ENCODE peak calls at places on chromosomes 5 and 9, in five cellular contexts. A, E, T, J and F are unnamed samples.

GRCh38 chr9:31608413-31608812 is 776.0 kb upstream of the ACO1 start:
- DNase-seq in A (no peak), J (no peak), T (no peak), E (no peak), F (no peak)

GRCh38 chr5:176541338-176542134 is 4.3 kb upstream of the RNF44 start:
- DNase-seq in J (no peak), E (peak; percentile 73), A (no peak), T (no peak), F (no peak)

GRCh38 chr9:28073278-28073677 is 500.0 kb upstream of the C9orf72 start:
- DNase-seq in J (no peak), T (no peak), E (peak; percentile 76), A (no peak), F (peak; percentile 27)

GRCh38 chr9:27865031-27865438 is 291.8 kb upstream of the C9orf72 start:
- DNase-seq in E (no peak), T (no peak), A (no peak), J (no peak), F (peak; percentile 94)

GRCh38 chr5:91302335-91302734 is 80.8 kb downstream of the ARRDC3 start:
- DNase-seq in E (no peak), A (no peak), T (no peak), J (no peak), F (no peak)

GRCh38 chr9:137484551-137485315 is 25.6 kb upstream of the NSMF start:
- DNase-seq in J (no peak), E (no peak), A (no peak), T (no peak), F (no peak)

GRCh38 chr5:177431317-177432142 is 5.1 kb downstream of the GRK6 start:
- DNase-seq in J (no peak), A (peak; percentile 66), T (no peak), E (no peak), F (no peak)

GRCh38 chr9:35611230-35611797 is 6.3 kb downstream of the TESK1 start:
- DNase-seq in A (peak; percentile 72), J (no peak), T (no peak), E (peak; percentile 56), F (no peak)

GRCh38 chr9:113520109-113520642 is 56.6 kb downstream of the RGS3 start:
- DNase-seq in T (no peak), A (no peak), E (no peak), J (no peak), F (peak; percentile 71)

GRCh38 chr5:72470817-72471216 is 36.4 kb downstream of the ZNF366 start:
- DNase-seq in A (no peak), T (peak; percentile 71), J (no peak), E (no peak), F (peak; percentile 49)

GRCh38 chr5:173010021-173010420 is 26.4 kb downstream of the ATP6V0E1 start:
- DNase-seq in E (no peak), J (peak; percentile 23), T (no peak), A (no peak), F (no peak)

GRCh38 chr5:173016069-173016455 is 32.5 kb downstream of the ATP6V0E1 start:
- DNase-seq in A (no peak), T (no peak), E (no peak), J (no peak), F (no peak)

GRCh38 chr5:173012882-173013281 is 29.3 kb downstream of the ATP6V0E1 start:
- DNase-seq in E (no peak), J (no peak), A (no peak), T (no peak), F (peak; percentile 49)

GRCh38 chr5:173011602-173012001 is 28.0 kb downstream of the ATP6V0E1 start:
- DNase-seq in J (no peak), T (no peak), A (no peak), E (no peak), F (no peak)

GRCh38 chr5:173010547-173011464 is 27.2 kb downstream of the ATP6V0E1 start:
- DNase-seq in E (peak; percentile 78), A (peak; percentile 76), J (no peak), T (no peak), F (no peak)
- TF ChIP-seq CTCF in E (peak; percentile 33), A (no peak), J (peak; percentile 29), T (no peak), F (peak; percentile 74)

GRCh38 chr9:127918201-127919107 is 1.6 kb upstream of the ST6GALNAC4 start:
- DNase-seq in J (no peak), E (peak; percentile 56), T (no peak), A (no peak), F (no peak)
- TF ChIP-seq CTCF in J (no peak), E (no peak), T (no peak), A (no peak), F (peak; percentile 25)

DNA sequence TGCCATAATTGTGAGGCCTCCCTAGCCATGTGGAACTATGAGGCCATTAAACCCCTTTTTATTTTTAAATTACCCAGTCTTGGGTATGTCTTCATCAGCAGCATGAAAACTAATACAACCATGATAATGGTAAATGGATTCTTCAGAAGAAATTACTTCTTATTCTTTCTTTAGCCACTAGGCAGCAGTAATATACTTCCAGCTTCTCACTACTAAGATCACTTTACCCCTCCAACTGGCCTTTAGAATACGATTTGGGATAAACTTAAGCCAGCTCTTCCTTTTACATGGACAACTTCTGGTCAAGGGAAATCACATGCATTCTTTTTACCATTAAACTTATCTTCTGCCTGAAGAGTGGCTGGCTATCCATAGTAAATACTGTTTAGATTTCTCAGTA is 355.4 kb downstream of the MAN2A1 start:
- DNase-seq in J (peak; percentile 11), E (no peak), A (no peak), T (no peak), F (no peak)
- TF ChIP-seq CTCF in J (peak; percentile 38), E (peak; percentile 8), A (no peak), T (no peak), F (peak; percentile 55)

GRCh38 chr5:446864-447263 is 3.9 kb downstream of the EXOC3 start:
- DNase-seq in J (no peak), E (peak; percentile 50), A (peak; percentile 46), T (no peak), F (peak; percentile 9)
- TF ChIP-seq CTCF in J (peak; percentile 60), E (peak; percentile 60), A (peak; percentile 18), T (peak; percentile 56), F (peak; percentile 63)

GRCh38 chr5:132506094-132506692 is 15.6 kb upstream of the IRF1 start:
- DNase-seq in E (peak; percentile 51), J (peak; percentile 93), T (no peak), A (no peak), F (no peak)
- TF ChIP-seq CTCF in E (peak; percentile 77), J (peak; percentile 77), T (peak; percentile 62), A (peak; percentile 49), F (peak; percentile 70)

DNA sequence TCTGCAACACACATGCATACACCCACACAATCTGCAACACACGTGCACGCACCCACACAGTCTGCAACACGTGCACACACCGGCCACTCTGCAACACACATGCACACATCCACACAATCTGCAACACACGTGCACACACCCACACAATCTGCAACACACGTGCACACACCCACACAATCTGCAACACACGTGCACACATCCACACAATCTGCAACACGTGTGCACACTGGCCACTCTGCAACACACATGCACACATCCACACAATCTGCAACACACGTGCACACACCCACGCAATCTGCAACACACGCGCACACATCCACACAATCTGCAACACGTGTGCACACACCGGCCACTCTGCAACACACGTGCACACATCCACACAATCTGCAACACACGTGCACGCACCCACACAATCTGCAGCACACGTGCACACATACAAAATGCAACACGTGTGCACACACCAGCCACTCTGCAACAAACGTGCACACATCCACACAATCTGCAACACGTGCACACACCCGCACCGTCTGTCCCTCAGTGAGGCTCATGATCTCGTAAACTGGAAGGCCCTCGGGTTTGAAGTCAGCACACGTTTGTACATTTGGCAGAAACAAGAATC is 18.4 kb downstream of the PLEKHG4B start:
- DNase-seq in E (no peak), J (no peak), A (no peak), T (no peak), F (no peak)
- TF ChIP-seq CTCF in E (no peak), J (no peak), A (no peak), T (no peak), F (no peak)

DNA sequence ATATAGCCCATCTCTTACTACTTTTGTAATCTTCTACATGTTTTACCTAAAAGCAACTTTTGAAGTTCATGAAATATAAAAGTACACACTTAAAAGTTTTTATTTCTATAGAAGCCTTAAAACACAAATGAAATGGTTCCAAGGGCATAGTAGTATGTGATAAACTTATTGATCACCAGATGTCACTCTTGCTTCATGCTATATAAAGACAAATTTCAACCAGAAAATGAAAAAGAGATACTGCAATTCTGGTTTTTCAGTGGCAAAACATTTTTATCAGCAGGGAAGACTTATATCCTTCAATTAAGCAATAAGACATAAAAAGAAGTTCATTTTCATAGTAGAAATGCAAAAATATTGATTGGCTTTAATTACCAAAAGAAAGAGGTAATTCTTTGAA is 69.4 kb upstream of the FBXL17 start:
- DNase-seq in T (no peak), A (no peak), E (no peak), J (no peak), F (no peak)
- TF ChIP-seq CTCF in T (no peak), A (no peak), E (no peak), J (no peak), F (no peak)

GRCh38 chr5:141392429-141393198 is at the start of gene PCDHGA8:
- DNase-seq in A (no peak), T (no peak), E (no peak), J (no peak), F (no peak)
- TF ChIP-seq CTCF in A (no peak), T (no peak), E (no peak), J (peak; percentile 3), F (peak; percentile 26)

DNA sequence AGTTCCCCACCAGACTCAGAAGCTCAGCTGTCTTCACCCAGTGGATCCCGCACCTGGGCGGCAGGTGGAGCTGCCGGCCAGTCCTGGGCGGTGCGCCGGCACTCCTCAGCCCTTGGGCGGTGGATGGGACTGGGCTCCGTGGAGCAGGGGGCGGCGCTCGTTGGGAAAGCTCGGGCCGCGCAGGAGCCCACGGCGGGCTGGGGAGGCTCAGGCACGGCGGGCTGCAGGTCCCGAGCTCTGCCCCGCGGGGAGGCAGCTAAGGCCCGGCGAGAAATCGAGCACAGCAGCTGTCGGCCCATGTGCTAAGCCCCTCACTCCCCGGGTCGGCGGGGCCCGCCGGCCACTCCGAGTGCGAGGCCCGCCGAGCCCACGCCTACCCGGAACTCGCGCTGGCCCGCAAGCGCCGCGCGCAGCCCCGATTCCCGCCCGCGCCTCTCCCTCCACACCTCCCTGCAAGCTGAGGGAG is 560.0 kb downstream of the BRINP1 start:
- DNase-seq in E (no peak), J (no peak), A (no peak), T (no peak), F (no peak)
- TF ChIP-seq CTCF in E (no peak), J (no peak), A (no peak), T (no peak), F (peak; percentile 26)